ENCODE peak calls at places on chromosomes 1 and 21, in five cellular contexts. K, J, T, E and Q are unnamed samples.

GRCh38 chr1:99641558-99641957 is 4.4 kb upstream of the PALMD start:
- DNase-seq in K (no peak), J (no peak), T (no peak), E (no peak), Q (no peak)

GRCh38 chr1:91707890-91708218 is 178.1 kb downstream of the TGFBR3 start:
- DNase-seq in K (no peak), J (no peak), T (no peak), E (no peak), Q (no peak)

GRCh38 chr1:162690672-162691434 is 58.6 kb downstream of the DDR2 start:
- DNase-seq in K (peak; percentile 98), J (peak; percentile 88), T (peak; percentile 9), E (peak; percentile 74), Q (no peak)

GRCh38 chr1:54358503-54359168 is 47.6 kb downstream of the SSBP3 start:
- DNase-seq in K (peak; percentile 33), J (no peak), T (no peak), E (no peak), Q (no peak)

GRCh38 chr1:24695202-24695974 is 49.9 kb upstream of the CLIC4 start:
- DNase-seq in K (no peak), J (no peak), T (no peak), E (no peak), Q (no peak)

GRCh38 chr1:28437924-28438699 is 67.7 kb upstream of the RCC1 start:
- DNase-seq in K (peak; percentile 93), J (peak; percentile 93), T (peak; percentile 5), E (peak; percentile 98), Q (no peak)

GRCh38 chr1:226697608-226698544 is 41.2 kb downstream of the ITPKB start:
- DNase-seq in K (no peak), J (no peak), T (no peak), E (no peak), Q (no peak)

GRCh38 chr1:21024918-21025317 is 151.8 kb downstream of the EIF4G3 start:
- DNase-seq in K (no peak), J (no peak), T (no peak), E (no peak), Q (no peak)

GRCh38 chr1:42939216-42939615 is 19.5 kb downstream of the SLC2A1 start:
- DNase-seq in K (no peak), J (no peak), T (no peak), E (no peak), Q (no peak)

GRCh38 chr1:241658081-241658793 is 6.2 kb downstream of the WDR64 start:
- DNase-seq in K (peak; percentile 44), J (peak; percentile 46), T (no peak), E (no peak), Q (no peak)

GRCh38 chr1:44792736-44793502 is 4.9 kb upstream of the BEST4 start:
- DNase-seq in K (no peak), J (no peak), T (no peak), E (no peak), Q (peak; percentile 34)

GRCh38 chr21:45009616-45010015 is 64.8 kb upstream of the ADARB1 start:
- DNase-seq in K (no peak), J (no peak), T (no peak), E (no peak), Q (no peak)
- TF ChIP-seq CTCF in K (no peak), J (no peak), T (no peak), E (no peak), Q (no peak)

DNA sequence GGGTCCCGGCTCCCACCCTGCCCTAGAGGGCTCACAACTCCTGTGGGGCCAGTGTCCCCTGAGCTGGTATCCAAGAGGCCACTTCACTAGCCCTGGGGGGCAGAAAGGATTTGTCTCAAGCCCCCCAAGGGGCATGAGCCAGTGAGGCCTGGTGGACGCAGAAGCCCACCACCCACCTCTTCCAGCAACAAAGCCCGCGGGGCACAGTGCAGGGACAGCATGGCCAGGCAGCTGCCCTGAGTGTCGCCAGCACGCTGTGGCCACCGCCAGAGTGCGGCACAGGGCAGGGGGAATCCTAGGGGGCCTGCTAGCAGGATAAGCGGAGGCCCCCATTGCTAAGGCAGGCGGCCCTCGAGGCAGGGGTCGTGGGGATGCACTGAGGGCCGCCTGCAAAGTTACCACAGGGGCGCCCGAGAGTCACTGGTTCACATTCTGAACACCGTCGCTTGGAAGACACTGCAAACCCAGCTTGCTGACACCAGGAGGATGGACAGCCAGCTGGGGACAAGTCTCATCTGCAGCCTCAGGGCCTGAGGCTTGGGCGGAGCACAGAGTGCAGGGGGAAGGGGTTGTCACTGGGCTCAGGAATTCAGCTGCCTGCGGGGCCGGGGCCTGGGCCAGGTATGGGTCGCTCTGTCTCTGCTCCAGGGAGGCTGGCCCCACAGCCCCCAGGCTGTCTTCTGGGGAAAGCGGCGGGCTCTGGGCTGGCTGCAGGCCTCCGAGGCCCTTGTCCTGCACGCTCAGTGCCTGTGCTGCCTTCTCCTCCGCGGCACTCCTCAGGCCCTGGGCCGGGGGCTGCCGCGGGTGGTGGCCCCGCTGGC is 26.8 kb downstream of the SLC19A1 start:
- DNase-seq in K (no peak), J (no peak), T (no peak), E (no peak), Q (peak; percentile 70)
- TF ChIP-seq CTCF in K (no peak), J (no peak), T (no peak), E (no peak), Q (no peak)

DNA sequence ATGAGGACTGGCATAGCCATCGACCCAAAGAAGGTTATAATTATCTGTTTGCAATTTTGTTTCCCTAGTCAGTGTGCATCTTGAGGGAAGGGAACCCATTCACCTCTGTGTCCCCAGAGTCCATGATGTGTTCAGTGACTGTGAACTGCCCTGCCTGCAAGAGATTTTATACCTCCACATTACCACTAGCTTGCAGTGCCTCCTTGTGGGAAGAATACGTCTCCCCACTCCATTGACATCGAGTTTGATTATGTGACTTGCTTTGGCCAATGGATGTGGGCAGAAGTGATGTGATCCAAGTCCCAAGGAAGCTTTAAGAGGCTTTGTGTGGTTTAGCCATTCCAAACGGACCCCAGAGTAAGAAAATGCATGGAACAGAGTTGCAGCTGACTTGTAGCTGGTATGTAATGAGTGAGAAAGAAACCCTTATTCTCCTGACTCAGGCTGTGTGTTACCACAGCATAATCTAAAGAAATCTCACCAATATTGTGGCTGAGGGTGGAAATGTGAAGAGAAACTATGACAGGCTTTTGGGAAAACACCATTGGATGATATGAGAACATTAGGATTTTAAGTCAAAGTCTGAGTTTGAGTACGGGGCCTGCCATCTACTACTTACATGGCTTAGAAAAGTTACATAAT is 47.8 kb upstream of the NRDC start:
- DNase-seq in K (peak; percentile 77), J (no peak), T (peak; percentile 3), E (peak; percentile 27), Q (no peak)
- TF ChIP-seq CTCF in K (peak; percentile 66), J (peak; percentile 18), T (peak; percentile 36), E (peak; percentile 55), Q (peak; percentile 71)

DNA sequence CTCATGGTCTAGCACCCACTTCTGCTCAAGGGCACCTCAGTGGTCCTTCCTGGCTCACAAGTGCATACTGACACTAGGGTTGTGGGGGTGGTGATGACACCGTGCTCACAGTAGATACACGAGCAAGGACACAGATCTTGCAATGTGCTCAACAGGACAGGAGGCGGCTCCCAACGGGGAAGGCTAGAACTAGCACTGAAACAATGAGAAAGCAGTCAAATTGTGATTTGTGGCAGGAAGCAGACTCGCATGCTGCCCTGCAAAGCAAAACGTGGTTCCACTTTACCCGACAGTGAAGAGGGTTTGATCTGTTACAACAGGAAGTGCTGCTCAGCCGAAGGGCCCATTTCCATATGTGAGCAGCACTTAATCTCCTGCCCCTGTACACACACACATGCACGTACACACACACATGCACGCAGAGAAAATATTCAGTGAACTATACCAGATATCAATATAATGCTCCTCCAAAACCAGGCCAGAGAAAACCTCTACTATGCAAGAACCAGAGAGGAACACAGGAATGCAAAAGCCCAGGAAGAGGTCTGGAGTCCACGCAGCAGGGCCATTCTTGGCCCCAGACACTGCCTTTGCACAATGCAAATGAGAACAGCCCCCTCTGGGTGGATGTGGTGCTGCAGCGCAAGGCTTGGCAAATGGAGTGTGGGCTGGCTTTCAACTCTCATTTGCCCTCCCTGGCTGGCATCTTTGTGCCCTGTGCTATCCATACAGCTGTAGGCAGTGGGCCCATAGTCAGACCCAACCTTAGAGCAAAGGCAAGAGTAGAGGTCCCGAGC is 47.1 kb downstream of the KANK4 start:
- DNase-seq in K (no peak), J (no peak), T (no peak), E (no peak), Q (no peak)
- TF ChIP-seq CTCF in K (no peak), J (no peak), T (peak; percentile 37), E (no peak), Q (no peak)